ENCODE peak calls at places on chromosome 11, in five cellular contexts. One of them, this sample, is unnamed.

GRCh38 chr11:131802416-131802815 is 432.0 kb downstream of the NTM start:
- DNase-seq in H1: no peak
- DNase-seq in neuronal stem cell: no peak
- DNase-seq in IMR-90: no peak
- DNase-seq in trophoblast cell: no peak
- DNase-seq in this sample: no peak

GRCh38 chr11:84036664-84037194 is 750.6 kb upstream of the CCDC90B start:
- DNase-seq in H1: no peak
- DNase-seq in neuronal stem cell: no peak
- DNase-seq in IMR-90: no peak
- DNase-seq in trophoblast cell: peak; percentile 27
- DNase-seq in this sample: no peak

GRCh38 chr11:102494216-102494615 is 36.3 kb downstream of the MMP7 start:
- DNase-seq in H1: no peak
- DNase-seq in neuronal stem cell: no peak
- DNase-seq in IMR-90: peak; percentile 51
- DNase-seq in trophoblast cell: peak; percentile 36
- DNase-seq in this sample: no peak

GRCh38 chr11:65555693-65556231 is 2.4 kb downstream of the LTBP3 start:
- DNase-seq in H1: no peak
- DNase-seq in neuronal stem cell: no peak
- DNase-seq in IMR-90: peak; percentile 88
- DNase-seq in trophoblast cell: peak; percentile 65
- DNase-seq in this sample: peak; percentile 48

GRCh38 chr11:93861808-93862207 is 11.4 kb upstream of the VSTM5 start:
- DNase-seq in H1: no peak
- DNase-seq in neuronal stem cell: no peak
- DNase-seq in IMR-90: no peak
- DNase-seq in trophoblast cell: no peak
- DNase-seq in this sample: no peak

GRCh38 chr11:80593981-80594380 is 1153.2 kb upstream of the TENM4 start:
- DNase-seq in H1: no peak
- DNase-seq in neuronal stem cell: no peak
- DNase-seq in IMR-90: peak; percentile 44
- DNase-seq in trophoblast cell: peak; percentile 29
- DNase-seq in this sample: peak; percentile 67

GRCh38 chr11:2290351-2290841 is 11.3 kb downstream of the C11orf21 start:
- DNase-seq in H1: no peak
- DNase-seq in neuronal stem cell: no peak
- DNase-seq in IMR-90: no peak
- DNase-seq in trophoblast cell: peak; percentile 34
- DNase-seq in this sample: no peak

GRCh38 chr11:74731301-74732094 is at the start of gene CHRDL2:
- DNase-seq in H1: no peak
- DNase-seq in neuronal stem cell: no peak
- DNase-seq in IMR-90: peak; percentile 34
- DNase-seq in trophoblast cell: peak; percentile 43
- DNase-seq in this sample: peak; percentile 23

GRCh38 chr11:61598886-61599868 is 18.3 kb upstream of the SYT7 start:
- DNase-seq in H1: no peak
- DNase-seq in neuronal stem cell: no peak
- DNase-seq in IMR-90: peak; percentile 70
- DNase-seq in trophoblast cell: no peak
- DNase-seq in this sample: peak; percentile 86

GRCh38 chr11:92557848-92558247 is 333.2 kb downstream of the FAT3 start:
- DNase-seq in H1: no peak
- DNase-seq in neuronal stem cell: no peak
- DNase-seq in IMR-90: no peak
- DNase-seq in trophoblast cell: no peak
- DNase-seq in this sample: peak; percentile 16

GRCh38 chr11:69817265-69818236 is 1.7 kb downstream of the FGF3 start:
- DNase-seq in H1: no peak
- DNase-seq in neuronal stem cell: no peak
- DNase-seq in IMR-90: no peak
- DNase-seq in trophoblast cell: peak; percentile 40
- DNase-seq in this sample: peak; percentile 41

GRCh38 chr11:134498326-134499139 is 86.5 kb upstream of the B3GAT1 start:
- DNase-seq in H1: no peak
- DNase-seq in neuronal stem cell: no peak
- DNase-seq in IMR-90: no peak
- DNase-seq in trophoblast cell: no peak
- DNase-seq in this sample: no peak

GRCh38 chr11:130781906-130782305 is 134.4 kb downstream of the SNX19 start:
- DNase-seq in H1: no peak
- DNase-seq in neuronal stem cell: no peak
- DNase-seq in IMR-90: peak; percentile 78
- DNase-seq in trophoblast cell: peak; percentile 43
- DNase-seq in this sample: peak; percentile 42

GRCh38 chr11:83284501-83285051 is 1.6 kb downstream of the CCDC90B start:
- DNase-seq in H1: no peak
- DNase-seq in neuronal stem cell: no peak
- DNase-seq in IMR-90: no peak
- DNase-seq in trophoblast cell: no peak
- DNase-seq in this sample: no peak

GRCh38 chr11:113473983-113474361 is 1.2 kb downstream of the DRD2 start:
- DNase-seq in H1: no peak
- DNase-seq in neuronal stem cell: no peak
- DNase-seq in IMR-90: no peak
- DNase-seq in trophoblast cell: no peak
- DNase-seq in this sample: no peak

GRCh38 chr11:76339217-76339616 is 41.7 kb downstream of the THAP12 start:
- DNase-seq in H1: no peak
- DNase-seq in neuronal stem cell: no peak
- DNase-seq in IMR-90: no peak
- DNase-seq in trophoblast cell: no peak
- DNase-seq in this sample: no peak

GRCh38 chr11:28649922-28650321 is 541.7 kb downstream of the METTL15 start:
- DNase-seq in H1: no peak
- DNase-seq in neuronal stem cell: no peak
- DNase-seq in IMR-90: no peak
- DNase-seq in trophoblast cell: no peak
- DNase-seq in this sample: no peak

GRCh38 chr11:5043385-5043784 is 2.9 kb upstream of the OR52J3 start:
- DNase-seq in H1: no peak
- DNase-seq in neuronal stem cell: no peak
- DNase-seq in IMR-90: peak; percentile 31
- DNase-seq in trophoblast cell: peak; percentile 88
- DNase-seq in this sample: peak; percentile 32

GRCh38 chr11:34633990-34634725 is 13.3 kb downstream of the EHF start:
- DNase-seq in H1: no peak
- DNase-seq in neuronal stem cell: no peak
- DNase-seq in IMR-90: peak; percentile 51
- DNase-seq in trophoblast cell: peak; percentile 38
- DNase-seq in this sample: no peak
- H2BK120ac ChIP-seq in H1: no peak overlapping the region
- H2BK120ac ChIP-seq in neuronal stem cell: no peak overlapping the region
- H2BK120ac ChIP-seq in IMR-90: peak overlapping the region; percentile 33
- H2BK120ac ChIP-seq in trophoblast cell: no peak overlapping the region
- H2BK120ac ChIP-seq in this sample: no peak overlapping the region

GRCh38 chr11:58579192-58580129 is 598 bp downstream of the ZFP91 start:
- DNase-seq in H1: peak; percentile 61
- DNase-seq in neuronal stem cell: peak; percentile 78
- DNase-seq in IMR-90: peak; percentile 91
- DNase-seq in trophoblast cell: peak; percentile 91
- DNase-seq in this sample: peak; percentile 93
- H3K4me1 ChIP-seq in H1: peaks cover 2% of the 10 kb centered on the region
- H3K4me1 ChIP-seq in neuronal stem cell: peaks cover 1% of the 10 kb centered on the region
- H3K4me1 ChIP-seq in IMR-90: peaks cover 8% of the 10 kb centered on the region
- H3K4me1 ChIP-seq in trophoblast cell: peaks cover 2% of the 10 kb centered on the region
- H3K4me1 ChIP-seq in this sample: no peaks in the 10 kb centered on the region

DNA sequence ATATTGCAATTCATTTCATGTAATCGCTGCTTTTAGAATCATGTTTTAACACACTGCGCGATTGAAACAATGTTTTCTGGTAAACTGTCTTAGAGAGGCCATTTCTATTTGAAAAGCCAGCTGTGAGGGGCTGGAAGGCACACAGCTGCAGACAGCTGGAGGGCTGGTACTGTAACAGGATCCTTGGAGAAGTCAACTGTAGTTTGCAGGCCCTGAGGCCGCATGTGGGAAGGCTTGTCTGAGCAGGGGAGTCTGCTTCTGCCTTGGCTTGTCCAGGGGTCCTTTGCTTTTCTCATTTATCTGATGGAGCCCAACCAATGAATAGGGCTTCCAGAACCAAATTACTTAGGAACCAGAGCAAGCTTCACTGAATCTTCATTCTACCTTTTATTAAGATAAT is 313.5 kb downstream of the BLID start:
- DNase-seq in H1: peak; percentile 27
- DNase-seq in neuronal stem cell: no peak
- DNase-seq in IMR-90: peak; percentile 19
- DNase-seq in trophoblast cell: no peak
- DNase-seq in this sample: peak; percentile 58
- H2BK120ac ChIP-seq in H1: peak overlapping the region; percentile 81
- H2BK120ac ChIP-seq in neuronal stem cell: no peak overlapping the region
- H2BK120ac ChIP-seq in IMR-90: no peak overlapping the region
- H2BK120ac ChIP-seq in trophoblast cell: no peak overlapping the region
- H2BK120ac ChIP-seq in this sample: no peak overlapping the region

DNA sequence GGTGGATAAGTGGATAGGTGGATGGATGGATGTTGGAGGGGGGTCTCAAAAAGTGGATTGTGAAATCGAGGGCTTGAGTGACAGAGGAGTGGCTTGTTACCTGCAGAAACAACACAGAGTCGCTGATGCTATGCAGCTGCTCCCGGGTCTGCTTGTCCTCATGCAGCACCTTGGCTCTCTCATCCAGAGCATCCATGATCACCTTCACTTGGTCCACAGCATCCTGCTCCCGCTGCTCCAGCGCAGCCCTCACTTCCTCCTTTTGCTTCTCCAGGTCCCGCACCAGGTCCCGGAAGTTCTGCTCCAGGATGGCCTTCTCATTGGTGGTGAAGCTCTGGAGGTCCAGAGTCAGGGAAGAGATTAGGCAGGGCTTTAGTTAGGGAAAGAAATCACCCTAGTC is 10.7 kb downstream of the TRIM29 start:
- DNase-seq in H1: no peak
- DNase-seq in neuronal stem cell: no peak
- DNase-seq in IMR-90: no peak
- DNase-seq in trophoblast cell: no peak
- DNase-seq in this sample: no peak
- H3K4me1 ChIP-seq in H1: no peaks in the 10 kb centered on the region
- H3K4me1 ChIP-seq in neuronal stem cell: peaks cover 6% of the 10 kb centered on the region
- H3K4me1 ChIP-seq in IMR-90: no peaks in the 10 kb centered on the region
- H3K4me1 ChIP-seq in trophoblast cell: no peaks in the 10 kb centered on the region
- H3K4me1 ChIP-seq in this sample: no peaks in the 10 kb centered on the region

GRCh38 chr11:57321996-57322880 is 2.5 kb downstream of the TNKS1BP1 start:
- DNase-seq in H1: no peak
- DNase-seq in neuronal stem cell: peak; percentile 59
- DNase-seq in IMR-90: peak; percentile 98
- DNase-seq in trophoblast cell: peak; percentile 84
- DNase-seq in this sample: peak; percentile 97
- H2BK120ac ChIP-seq in H1: no peak overlapping the region
- H2BK120ac ChIP-seq in neuronal stem cell: no peak overlapping the region
- H2BK120ac ChIP-seq in IMR-90: peak overlapping the region; percentile 73
- H2BK120ac ChIP-seq in trophoblast cell: peak overlapping the region; percentile 59
- H2BK120ac ChIP-seq in this sample: no peak overlapping the region